ENCODE peak calls at places on chromosomes 4 and X, in five cellular contexts. M is NT2/D1, P is H1, J is GM12878, K is HepG2. I is an unnamed sample.

GRCh38 chr4:83075696-83076095 is 38.8 kb downstream of the PLAC8 start:
- DNase-seq in M (no peak), J (no peak), P (no peak), K (no peak), I (no peak)

GRCh38 chr4:89661490-89661889 is 175.5 kb downstream of the SNCA start:
- DNase-seq in K (no peak), P (no peak), M (peak), J (no peak), I (no peak)

GRCh38 chrX:40243699-40244098 is 145.9 kb upstream of the BCOR start:
- DNase-seq in M (no peak), J (no peak), P (no peak), K (no peak), I (no peak)

GRCh38 chr4:680565-680930 is 6.2 kb downstream of the MYL5 start:
- DNase-seq in M (no peak), P (peak), J (no peak), K (no peak), I (no peak)

GRCh38 chrX:134868766-134869495 is 121.9 kb upstream of the SMIM10 start:
- DNase-seq in K (no peak), M (no peak), J (no peak), P (no peak), I (no peak)

GRCh38 chrX:132631579-132632232 is 142.9 kb upstream of the MBNL3 start:
- DNase-seq in J (no peak), P (no peak), K (peak), M (no peak), I (peak)

GRCh38 chrX:31227250-31227649 is 155.4 kb upstream of the FTHL17 start:
- DNase-seq in M (no peak), P (no peak), J (no peak), K (peak), I (no peak)

GRCh38 chr4:184660978-184661377 is 11.4 kb downstream of the PRIMPOL start:
- DNase-seq in K (no peak), J (no peak), M (no peak), P (no peak), I (no peak)

GRCh38 chr4:40283413-40283812 is 51.7 kb upstream of the CHRNA9 start:
- DNase-seq in J (no peak), M (no peak), P (no peak), K (no peak), I (no peak)

GRCh38 chr4:188408244-188409067 is 269.2 kb downstream of the TRIML1 start:
- DNase-seq in P (no peak), M (no peak), K (no peak), J (no peak), I (no peak)
- TF ChIP-seq SUZ12 in P (no peak), M (no peak), K (no peak), J (no peak), I (no peak)

GRCh38 chr4:31617667-31618066 is 897.5 kb downstream of the PCDH7 start:
- DNase-seq in P (no peak), M (no peak), J (no peak), K (no peak), I (no peak)

GRCh38 chr4:31613946-31614623 is 893.9 kb downstream of the PCDH7 start:
- DNase-seq in M (no peak), K (no peak), J (no peak), P (no peak), I (no peak)
- TF ChIP-seq SUZ12 in M (no peak), K (no peak), J (no peak), P (no peak), I (no peak)

GRCh38 chr4:161717084-161717483 is 446.7 kb downstream of the FSTL5 start:
- DNase-seq in J (no peak), P (no peak), K (no peak), M (no peak), I (no peak)

GRCh38 chr4:161714022-161714751 is 449.6 kb downstream of the FSTL5 start:
- DNase-seq in K (no peak), M (no peak), J (no peak), P (no peak), I (no peak)

DNA sequence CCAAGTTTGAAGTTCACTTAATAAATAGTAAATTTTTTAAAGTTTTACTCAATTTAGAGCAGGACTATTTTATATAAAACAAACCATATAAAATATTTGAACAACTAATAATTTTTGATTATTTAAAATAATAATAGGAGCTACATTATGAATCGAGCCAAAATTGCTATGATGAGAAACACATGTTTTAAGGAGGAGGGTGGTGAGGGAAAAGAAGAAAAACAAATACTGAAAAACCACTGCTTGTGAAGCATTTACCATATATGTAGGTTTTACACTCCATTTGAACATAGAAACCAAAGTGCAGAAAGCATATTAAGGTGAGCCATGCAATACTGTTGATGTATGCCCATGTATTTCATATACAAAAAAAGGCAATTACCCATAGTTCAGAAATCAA is 448.9 kb downstream of the FSTL5 start:
- DNase-seq in J (no peak), M (no peak), K (no peak), P (no peak), I (no peak)
- TF ChIP-seq SUZ12 in J (no peak), M (no peak), K (no peak), P (no peak), I (no peak)

DNA sequence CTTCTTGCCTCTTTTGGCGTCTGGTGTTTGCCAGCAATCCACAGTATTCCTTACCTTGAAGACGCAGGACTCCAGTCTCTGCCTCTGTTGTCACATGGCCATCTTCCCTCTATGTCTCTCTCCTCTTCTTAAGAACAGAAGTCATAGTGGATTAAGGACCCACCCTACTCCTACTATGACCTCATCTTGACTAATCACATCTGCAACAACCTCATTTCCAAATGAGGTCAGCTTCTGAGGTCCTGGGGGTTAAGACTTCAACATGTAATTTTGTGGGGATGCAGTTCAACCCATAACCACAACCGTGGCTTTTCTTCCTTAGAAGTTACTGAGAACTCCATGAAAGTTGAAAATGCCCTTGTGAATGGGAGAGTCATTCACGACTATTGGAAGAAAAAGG is 23.3 kb downstream of the TLR8 start:
- DNase-seq in M (no peak), J (no peak), K (no peak), P (no peak), I (no peak)
- TF ChIP-seq SUZ12 in M (no peak), J (no peak), K (no peak), P (no peak), I (no peak)

DNA sequence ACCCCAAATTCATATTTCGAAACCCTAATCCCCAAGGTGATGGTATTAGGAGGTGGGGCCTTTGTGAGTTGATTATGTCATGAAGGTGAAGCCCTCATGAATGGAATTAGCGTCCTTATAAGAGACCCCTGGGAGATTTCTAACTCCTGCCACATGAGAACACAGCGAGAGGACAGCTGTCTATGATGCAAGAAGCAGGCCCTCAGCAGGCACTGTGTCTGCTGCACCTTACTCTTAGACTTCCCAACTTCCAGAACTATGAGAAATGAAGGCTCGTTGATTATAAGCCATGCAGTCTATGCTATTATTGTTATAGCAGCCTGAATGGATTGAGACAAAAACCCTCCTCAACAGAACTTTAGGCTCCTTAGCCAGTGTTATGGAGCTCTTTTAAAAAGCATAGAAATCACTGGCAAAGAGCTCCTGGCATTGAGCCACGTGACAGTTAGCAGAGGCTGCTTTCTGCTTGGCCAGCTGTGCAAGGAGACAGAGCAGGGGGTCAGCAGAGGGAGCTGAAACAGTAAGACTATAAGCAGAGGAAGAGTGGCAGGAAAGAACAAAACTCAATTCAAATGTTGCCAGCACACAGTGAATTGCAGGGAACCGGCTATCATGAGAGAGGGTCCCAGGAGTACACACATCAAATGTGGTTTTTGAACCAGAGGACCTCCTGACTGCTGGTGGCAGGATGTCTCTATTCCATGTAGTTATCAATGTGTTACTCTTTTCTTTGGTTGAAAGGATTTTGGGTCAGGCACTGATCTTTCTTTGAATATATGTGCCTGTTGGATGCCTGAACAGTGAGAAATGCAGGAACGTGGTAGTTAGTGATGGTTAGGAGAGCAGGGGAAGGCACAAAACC is 219.3 kb upstream of the FAT1 start:
- DNase-seq in P (no peak), J (no peak), M (no peak), K (no peak), I (no peak)
- TF ChIP-seq SUZ12 in P (no peak), J (no peak), M (no peak), K (no peak), I (no peak)

GRCh38 chrX:100819837-100820666 is at the start of gene CSTF2:
- DNase-seq in J (peak), K (peak), M (peak), P (peak), I (peak)
- TF ChIP-seq SUZ12 in J (no peak), K (no peak), M (no peak), P (no peak), I (no peak)

GRCh38 chr4:174926958-174927357 is 8.8 kb downstream of the ADAM29 start:
- DNase-seq in K (no peak), P (no peak), M (no peak), J (no peak), I (no peak)
- TF ChIP-seq SUZ12 in K (no peak), P (no peak), M (no peak), J (no peak), I (no peak)

DNA sequence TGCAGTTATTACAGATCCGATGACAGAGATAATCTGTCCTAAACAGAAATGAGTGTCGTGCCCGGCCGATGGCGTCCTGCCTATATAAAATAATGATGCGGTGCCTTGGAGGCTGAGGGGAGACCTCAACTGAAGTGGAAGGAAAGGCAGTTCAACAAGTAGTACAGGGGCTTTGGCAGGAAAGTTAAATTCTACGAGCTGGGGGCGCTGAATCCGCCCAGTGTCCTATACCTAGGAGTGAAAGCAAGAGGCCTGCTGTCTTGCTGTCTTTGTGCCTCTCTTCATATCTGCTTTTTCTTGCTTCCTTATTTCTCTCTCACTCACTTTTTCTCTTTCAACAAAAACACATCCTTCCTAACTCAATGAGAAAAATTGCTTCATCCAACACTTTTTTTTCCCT is 82.2 kb upstream of the PRPS2 start:
- DNase-seq in M (no peak), P (no peak), K (no peak), J (no peak), I (no peak)
- TF ChIP-seq SUZ12 in M (no peak), P (no peak), K (no peak), J (no peak), I (no peak)